ENCODE peak calls at places on chromosomes 6 and 20, in eight cellular contexts. R is foreskin fibroblast, Z is K562, V is AG04450, D is HFF-Myc, M is uterus, E is coronary artery, L is Panc1. T is an unnamed sample.

GRCh38 chr6:14109411-14109826 is 8.2 kb upstream of the CD83 start:
- DNase-seq in R (no peak), Z (no peak), V (no peak), D (no peak), M (no peak), E (no peak), L (no peak), T (no peak)

GRCh38 chr6:29722773-29723665 is at the start of gene HLA-F:
- DNase-seq in R (peak), Z (no peak), V (no peak), D (no peak), M (peak), E (peak), L (no peak), T (peak)

GRCh38 chr6:21744321-21744720 is 150.8 kb downstream of the SOX4 start:
- DNase-seq in R (no peak), Z (no peak), V (no peak), D (no peak), M (no peak), E (no peak), L (no peak), T (no peak)

GRCh38 chr20:63082939-63083735 is 76.4 kb upstream of the BHLHE23 start:
- DNase-seq in R (no peak), Z (no peak), V (no peak), D (no peak), M (no peak), E (no peak), L (no peak), T (no peak)

GRCh38 chr6:12420626-12421025 is 130.5 kb downstream of the EDN1 start:
- DNase-seq in R (no peak), Z (no peak), V (no peak), D (no peak), M (no peak), E (no peak), L (no peak), T (peak)

GRCh38 chr6:31690231-31691077 is 9.6 kb upstream of the LY6G5C start:
- DNase-seq in R (no peak), Z (peak), V (no peak), D (no peak), M (no peak), E (no peak), L (no peak), T (peak)

GRCh38 chr6:20092071-20092566 is 120.2 kb downstream of the MBOAT1 start:
- DNase-seq in R (peak), Z (peak), V (peak), D (peak), M (no peak), E (no peak), L (peak), T (no peak)

GRCh38 chr6:128521302-128521632 is 868 bp upstream of the PTPRK start:
- DNase-seq in R (no peak), Z (no peak), V (no peak), D (no peak), M (no peak), E (no peak), L (no peak), T (no peak)

GRCh38 chr20:10034717-10035571 is at the start of gene ANKEF1:
- DNase-seq in R (peak), Z (peak), V (no peak), D (peak), M (peak), E (no peak), L (no peak), T (peak)

GRCh38 chr6:159762681-159763293 is 942 bp downstream of the ACAT2 start:
- DNase-seq in R (no peak), Z (peak), V (no peak), D (no peak), M (no peak), E (no peak), L (no peak), T (no peak)

GRCh38 chr6:122393339-122393896 is 6.0 kb upstream of the HSF2 start:
- DNase-seq in R (no peak), Z (no peak), V (no peak), D (no peak), M (no peak), E (no peak), L (no peak), T (no peak)

GRCh38 chr6:2147737-2148448 is 97.5 kb downstream of the GMDS start:
- DNase-seq in R (no peak), Z (no peak), V (no peak), D (no peak), M (no peak), E (no peak), L (no peak), T (no peak)

GRCh38 chr20:58554541-58554940 is 39.3 kb upstream of the APCDD1L start:
- DNase-seq in R (no peak), Z (no peak), V (no peak), D (no peak), M (no peak), E (peak), L (no peak), T (no peak)

GRCh38 chr6:17393335-17394191 is at the start of gene CAP2:
- DNase-seq in R (peak), Z (no peak), V (no peak), D (no peak), M (peak), E (peak), L (no peak), T (no peak)

GRCh38 chr6:21265264-21266044 is 328.1 kb upstream of the SOX4 start:
- DNase-seq in R (peak), Z (no peak), V (no peak), D (no peak), M (no peak), E (no peak), L (no peak), T (no peak)

GRCh38 chr6:118212451-118213173 is 305.5 kb downstream of the SLC35F1 start:
- DNase-seq in R (no peak), Z (no peak), V (no peak), D (no peak), M (no peak), E (no peak), L (no peak), T (no peak)

GRCh38 chr20:22490287-22491187 is 93.8 kb downstream of the FOXA2 start:
- DNase-seq in R (no peak), Z (no peak), V (no peak), D (no peak), M (no peak), E (no peak), L (no peak), T (no peak)

GRCh38 chr20:856361-856775 is 22.9 kb downstream of the FAM110A start:
- DNase-seq in R (peak), Z (no peak), V (no peak), D (peak), M (no peak), E (no peak), L (peak), T (peak)

GRCh38 chr6:23656257-23656731 is 469.7 kb upstream of the NRSN1 start:
- DNase-seq in R (no peak), Z (no peak), V (no peak), D (no peak), M (no peak), E (no peak), L (no peak), T (peak)

GRCh38 chr20:25147716-25148115 is 47.8 kb upstream of the ENTPD6 start:
- DNase-seq in R (no peak), Z (no peak), V (no peak), D (no peak), M (no peak), E (no peak), L (no peak), T (no peak)

GRCh38 chr6:121614115-121614514 is 178.7 kb downstream of the GJA1 start:
- DNase-seq in R (no peak), Z (no peak), V (no peak), D (no peak), M (no peak), E (no peak), L (no peak), T (no peak)

GRCh38 chr6:12436224-12436623 is 146.1 kb downstream of the EDN1 start:
- DNase-seq in R (no peak), Z (no peak), V (no peak), D (no peak), M (no peak), E (no peak), L (no peak), T (no peak)

GRCh38 chr6:30720738-30721197 is 616 bp downstream of the TUBB start:
- DNase-seq in R (no peak), Z (peak), V (no peak), D (no peak), M (peak), E (peak), L (no peak), T (no peak)

GRCh38 chr6:14359438-14359837 is 241.9 kb downstream of the CD83 start:
- DNase-seq in R (no peak), Z (no peak), V (no peak), D (no peak), M (no peak), E (no peak), L (no peak), T (no peak)

GRCh38 chr20:63808964-63809674 is 21.9 kb downstream of the ZBTB46 start:
- DNase-seq in R (no peak), Z (peak), V (no peak), D (no peak), M (no peak), E (no peak), L (no peak), T (no peak)

GRCh38 chr6:91132461-91132860 is 545.6 kb upstream of the MAP3K7 start:
- DNase-seq in R (no peak), Z (no peak), V (no peak), D (no peak), M (no peak), E (no peak), L (no peak), T (no peak)

GRCh38 chr20:63153254-63154221 is 62.4 kb downstream of the YTHDF1 start:
- DNase-seq in R (no peak), Z (no peak), V (no peak), D (no peak), M (no peak), E (no peak), L (no peak), T (no peak)

GRCh38 chr20:23131766-23132165 is 45.6 kb upstream of the CD93 start:
- DNase-seq in R (no peak), Z (no peak), V (no peak), D (no peak), M (no peak), E (peak), L (no peak), T (no peak)

GRCh38 chr20:21702553-21703467 is 2.7 kb upstream of the PAX1 start:
- DNase-seq in R (peak), Z (peak), V (no peak), D (peak), M (no peak), E (no peak), L (no peak), T (no peak)

GRCh38 chr6:136593748-136594490 is 43.7 kb upstream of the MAP7 start:
- DNase-seq in R (peak), Z (no peak), V (peak), D (peak), M (no peak), E (no peak), L (no peak), T (peak)

GRCh38 chr20:4546786-4547185 is 174.9 kb upstream of the PRND start:
- DNase-seq in R (peak), Z (no peak), V (peak), D (peak), M (no peak), E (no peak), L (peak), T (no peak)

GRCh38 chr6:105838156-105838555 is 248.0 kb upstream of the PRDM1 start:
- DNase-seq in R (peak), Z (no peak), V (no peak), D (peak), M (no peak), E (no peak), L (no peak), T (no peak)

GRCh38 chr20:23024701-23025100 is 10.4 kb upstream of the SSTR4 start:
- DNase-seq in R (no peak), Z (no peak), V (no peak), D (no peak), M (no peak), E (no peak), L (no peak), T (no peak)

GRCh38 chr20:62832212-62832922 is 15.5 kb downstream of the COL9A3 start:
- DNase-seq in R (no peak), Z (peak), V (no peak), D (no peak), M (no peak), E (peak), L (no peak), T (no peak)

GRCh38 chr20:54526801-54527200 is 51.4 kb downstream of the DOK5 start:
- DNase-seq in R (no peak), Z (no peak), V (no peak), D (no peak), M (no peak), E (no peak), L (no peak), T (no peak)

GRCh38 chr20:53413188-53413631 is 180.4 kb downstream of the ZNF217 start:
- DNase-seq in R (no peak), Z (peak), V (no peak), D (no peak), M (no peak), E (no peak), L (peak), T (no peak)

GRCh38 chr6:5279891-5280338 is 18.6 kb downstream of the FARS2 start:
- DNase-seq in R (no peak), Z (no peak), V (no peak), D (no peak), M (no peak), E (no peak), L (no peak), T (no peak)

GRCh38 chr6:7282097-7282906 is 30.7 kb downstream of the SSR1 start:
- DNase-seq in R (no peak), Z (no peak), V (no peak), D (no peak), M (no peak), E (no peak), L (no peak), T (no peak)

GRCh38 chr6:168619560-168620314 is 178.8 kb downstream of the SMOC2 start:
- DNase-seq in R (no peak), Z (no peak), V (no peak), D (no peak), M (no peak), E (no peak), L (no peak), T (no peak)

GRCh38 chr6:149941583-149942460 is at the start of gene ULBP2:
- DNase-seq in R (peak), Z (peak), V (peak), D (peak), M (peak), E (peak), L (no peak), T (peak)
- H3K4me3 ChIP-seq in R (peak), Z (peak), V (peak), D (peak), M (peak), E (peak), L (peak), T (peak)

GRCh38 chr6:78611886-78612480 is 255.4 kb upstream of the IRAK1BP1 start:
- DNase-seq in R (no peak), Z (peak), V (no peak), D (no peak), M (no peak), E (no peak), L (no peak), T (no peak)
- TF ChIP-seq CTCF in R (peak), Z (peak), V (peak), D (peak), M (peak), E (no peak), L (peak), T (peak)

DNA sequence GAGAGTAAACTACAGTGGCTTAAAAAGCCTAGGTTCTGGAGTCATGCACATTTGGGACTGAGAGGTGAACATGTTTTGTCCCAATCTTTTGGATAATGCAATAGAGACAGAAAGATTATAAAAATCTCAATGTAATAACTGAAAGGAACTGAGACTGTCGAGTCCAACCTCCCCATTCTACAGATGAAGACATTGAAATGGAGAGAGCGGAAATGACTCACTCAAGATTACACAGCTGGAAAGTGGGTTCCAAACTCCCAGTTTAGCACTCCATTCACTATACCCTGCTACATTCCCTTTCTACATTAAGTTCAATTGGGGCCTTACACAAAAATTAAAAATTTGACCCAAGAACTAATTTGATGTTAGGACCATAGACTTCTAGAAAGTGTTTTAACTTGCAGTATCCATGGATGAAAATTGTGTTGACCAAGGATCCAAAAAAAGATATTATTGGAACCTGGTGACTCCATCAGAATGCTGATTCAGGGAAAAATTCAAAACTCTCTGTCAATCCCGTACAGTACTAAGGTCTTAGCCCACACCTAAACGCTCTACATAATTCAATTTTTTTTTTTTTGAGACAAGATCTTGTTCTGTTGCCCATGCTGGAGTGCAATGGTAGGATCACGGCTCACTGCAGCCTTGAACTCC is 1.5 kb upstream of the ILRUN start:
- DNase-seq in R (no peak), Z (peak), V (no peak), D (no peak), M (no peak), E (no peak), L (no peak), T (no peak)
- H3K4me3 ChIP-seq in R (no peak), Z (peak), V (no peak), D (no peak), M (no peak), E (no peak), L (no peak), T (no peak)

GRCh38 chr6:101113468-101114260 is 232.5 kb upstream of the ASCC3 start:
- DNase-seq in R (no peak), Z (no peak), V (no peak), D (no peak), M (no peak), E (no peak), L (no peak), T (no peak)

GRCh38 chr6:101114703-101115102 is 233.6 kb upstream of the ASCC3 start:
- DNase-seq in R (peak), Z (no peak), V (no peak), D (peak), M (no peak), E (no peak), L (peak), T (peak)

GRCh38 chr6:101120747-101121146 is 239.6 kb upstream of the ASCC3 start:
- DNase-seq in R (no peak), Z (no peak), V (no peak), D (no peak), M (no peak), E (no peak), L (no peak), T (no peak)

GRCh38 chr6:101117397-101118185 is 236.5 kb upstream of the ASCC3 start:
- DNase-seq in R (no peak), Z (no peak), V (no peak), D (no peak), M (no peak), E (no peak), L (no peak), T (no peak)

DNA sequence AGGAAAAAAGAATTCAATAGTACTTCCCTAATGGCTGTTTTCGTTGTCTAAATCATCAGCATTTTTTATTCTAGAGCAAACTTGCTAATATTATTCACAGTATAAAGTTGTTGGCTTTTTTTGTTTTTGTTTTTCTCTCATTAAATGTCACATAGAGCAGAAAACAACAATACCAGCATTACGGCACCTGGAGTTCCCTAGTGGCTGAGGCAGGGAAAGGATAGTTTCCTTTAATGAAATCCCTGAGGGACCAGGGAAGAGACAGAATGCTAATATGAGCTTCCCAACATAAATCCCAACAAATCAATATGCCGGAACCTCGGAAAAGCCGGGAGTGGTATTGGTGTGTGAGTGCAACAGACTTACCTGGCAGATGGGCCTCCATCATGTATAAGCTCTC is 235.2 kb upstream of the ASCC3 start:
- DNase-seq in R (no peak), Z (no peak), V (no peak), D (no peak), M (no peak), E (no peak), L (no peak), T (no peak)
- TF ChIP-seq CTCF in R (no peak), Z (no peak), V (no peak), D (no peak), M (no peak), E (no peak), L (peak), T (no peak)

GRCh38 chr20:45366631-45367030 is 3.7 kb downstream of the SYS1 start:
- DNase-seq in R (no peak), Z (no peak), V (no peak), D (no peak), M (no peak), E (no peak), L (no peak), T (no peak)

GRCh38 chr20:45368221-45368980 is 5.4 kb downstream of the SYS1 start:
- DNase-seq in R (no peak), Z (no peak), V (no peak), D (no peak), M (no peak), E (no peak), L (no peak), T (no peak)

GRCh38 chr20:45365444-45365970 is 2.6 kb downstream of the SYS1 start:
- DNase-seq in R (no peak), Z (no peak), V (no peak), D (no peak), M (no peak), E (no peak), L (no peak), T (no peak)

GRCh38 chr20:45366192-45366591 is 3.2 kb downstream of the SYS1 start:
- DNase-seq in R (no peak), Z (no peak), V (no peak), D (no peak), M (no peak), E (no peak), L (no peak), T (no peak)

DNA sequence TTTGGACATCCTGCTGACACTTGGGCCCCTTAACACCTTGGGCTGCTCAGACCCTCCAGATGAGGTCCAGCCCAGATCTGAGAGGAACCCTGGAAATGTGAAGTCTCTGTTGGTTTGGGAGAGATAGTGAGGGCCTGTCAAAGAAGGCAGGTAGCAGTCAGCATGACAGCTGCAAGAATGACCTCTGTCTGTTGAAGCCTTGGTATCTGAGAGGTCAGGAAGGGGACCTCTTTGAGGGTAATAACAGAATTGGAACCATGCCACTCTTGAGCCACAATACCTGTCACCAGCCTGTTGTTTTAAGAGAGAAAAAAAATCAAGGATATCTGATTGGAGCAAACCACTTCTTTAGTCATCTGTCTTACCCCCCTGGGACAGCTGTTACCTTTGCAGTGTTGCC is 4.2 kb downstream of the SYS1 start:
- DNase-seq in R (no peak), Z (no peak), V (no peak), D (no peak), M (no peak), E (no peak), L (no peak), T (no peak)
- H3K4me3 ChIP-seq in R (no peak), Z (no peak), V (no peak), D (no peak), M (no peak), E (no peak), L (no peak), T (no peak)

GRCh38 chr6:8589941-8590676 is 154.8 kb upstream of the SLC35B3 start:
- DNase-seq in R (no peak), Z (no peak), V (no peak), D (no peak), M (no peak), E (no peak), L (no peak), T (no peak)
- TF ChIP-seq CTCF in R (no peak), Z (no peak), V (no peak), D (no peak), M (no peak), E (no peak), L (peak), T (peak)

DNA sequence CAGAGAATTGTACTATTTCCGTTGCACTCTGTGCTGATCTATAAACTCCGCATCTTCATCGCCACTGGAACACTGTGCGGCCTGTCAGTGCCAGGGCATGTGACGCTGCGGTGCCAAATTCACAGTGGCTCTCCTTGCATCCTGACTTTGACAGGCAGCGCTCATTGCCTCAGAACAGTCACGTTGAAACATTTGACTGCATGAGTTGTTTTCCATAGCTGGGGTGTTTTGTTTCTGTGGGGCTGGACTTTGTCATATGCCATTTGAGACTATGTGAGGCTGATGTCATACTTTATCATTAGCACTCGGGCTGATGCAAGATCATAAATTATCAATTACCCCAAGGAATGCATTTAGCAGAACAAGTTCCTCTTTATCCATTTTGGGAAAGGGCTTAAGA is 32.7 kb downstream of the CFAP61 start:
- DNase-seq in R (no peak), Z (no peak), V (no peak), D (no peak), M (no peak), E (no peak), L (no peak), T (no peak)
- H3K4me3 ChIP-seq in R (no peak), Z (no peak), V (no peak), D (no peak), M (no peak), E (no peak), L (no peak), T (no peak)